ENCODE peak calls at places on chromosomes 11 and 22, in five cellular contexts. One of them, this sample, is unnamed.

GRCh38 chr11:128688896-128689546 is 4.9 kb upstream of the FLI1 start:
- DNase-seq in CD8-positive, alpha-beta memory T cell: no peak
- DNase-seq in ovary: no peak
- DNase-seq in A549: no peak
- DNase-seq in naive thymus-derived CD4-positive, alpha-beta T cell: no peak
- DNase-seq in this sample: no peak

GRCh38 chr22:48803993-48804810 is 1023.5 kb downstream of the BRD1 start:
- DNase-seq in naive thymus-derived CD4-positive, alpha-beta T cell: no peak
- DNase-seq in A549: no peak
- DNase-seq in CD8-positive, alpha-beta memory T cell: no peak
- DNase-seq in ovary: no peak
- DNase-seq in this sample: no peak

GRCh38 chr11:104823638-104824037 is 74.6 kb downstream of the CASP12 start:
- DNase-seq in A549: no peak
- DNase-seq in naive thymus-derived CD4-positive, alpha-beta T cell: no peak
- DNase-seq in CD8-positive, alpha-beta memory T cell: no peak
- DNase-seq in ovary: no peak
- DNase-seq in this sample: no peak

GRCh38 chr11:22304337-22304961 is 33.7 kb upstream of the SLC17A6 start:
- DNase-seq in A549: peak
- DNase-seq in ovary: no peak
- DNase-seq in naive thymus-derived CD4-positive, alpha-beta T cell: peak
- DNase-seq in CD8-positive, alpha-beta memory T cell: no peak
- DNase-seq in this sample: peak

GRCh38 chr11:15038963-15039362 is 34.4 kb upstream of the CALCB start:
- DNase-seq in A549: peak
- DNase-seq in naive thymus-derived CD4-positive, alpha-beta T cell: no peak
- DNase-seq in CD8-positive, alpha-beta memory T cell: no peak
- DNase-seq in ovary: no peak
- DNase-seq in this sample: no peak

GRCh38 chr22:39283312-39284141 is 35.9 kb downstream of the RPL3 start:
- DNase-seq in CD8-positive, alpha-beta memory T cell: no peak
- DNase-seq in A549: no peak
- DNase-seq in ovary: no peak
- DNase-seq in naive thymus-derived CD4-positive, alpha-beta T cell: no peak
- DNase-seq in this sample: peak

GRCh38 chr11:20158597-20159257 is 1.5 kb downstream of the DBX1 start:
- DNase-seq in A549: peak
- DNase-seq in naive thymus-derived CD4-positive, alpha-beta T cell: peak
- DNase-seq in CD8-positive, alpha-beta memory T cell: no peak
- DNase-seq in ovary: peak
- DNase-seq in this sample: peak

GRCh38 chr11:114076974-114077373 is 17.5 kb downstream of the ZBTB16 start:
- DNase-seq in A549: no peak
- DNase-seq in CD8-positive, alpha-beta memory T cell: no peak
- DNase-seq in naive thymus-derived CD4-positive, alpha-beta T cell: no peak
- DNase-seq in ovary: no peak
- DNase-seq in this sample: no peak

GRCh38 chr11:33920838-33921613 is 29.1 kb upstream of the LMO2 start:
- DNase-seq in A549: no peak
- DNase-seq in CD8-positive, alpha-beta memory T cell: no peak
- DNase-seq in naive thymus-derived CD4-positive, alpha-beta T cell: no peak
- DNase-seq in ovary: no peak
- DNase-seq in this sample: no peak

GRCh38 chr22:45612940-45613339 is 58.7 kb upstream of the ATXN10 start:
- DNase-seq in CD8-positive, alpha-beta memory T cell: no peak
- DNase-seq in naive thymus-derived CD4-positive, alpha-beta T cell: no peak
- DNase-seq in ovary: no peak
- DNase-seq in A549: no peak
- DNase-seq in this sample: no peak

GRCh38 chr22:22888509-22889353 is 1.1 kb downstream of the IGLL5 start:
- DNase-seq in CD8-positive, alpha-beta memory T cell: no peak
- DNase-seq in ovary: no peak
- DNase-seq in A549: no peak
- DNase-seq in naive thymus-derived CD4-positive, alpha-beta T cell: no peak
- DNase-seq in this sample: peak

GRCh38 chr22:35749808-35750207 is 32.1 kb downstream of the APOL5 start:
- DNase-seq in CD8-positive, alpha-beta memory T cell: no peak
- DNase-seq in naive thymus-derived CD4-positive, alpha-beta T cell: no peak
- DNase-seq in A549: no peak
- DNase-seq in ovary: no peak
- DNase-seq in this sample: no peak

GRCh38 chr22:40224702-40225101 is 47.0 kb downstream of the TNRC6B start:
- DNase-seq in naive thymus-derived CD4-positive, alpha-beta T cell: no peak
- DNase-seq in CD8-positive, alpha-beta memory T cell: no peak
- DNase-seq in ovary: no peak
- DNase-seq in A549: no peak
- DNase-seq in this sample: no peak

GRCh38 chr11:129211397-129211796 is 19.3 kb upstream of the ARHGAP32 start:
- DNase-seq in ovary: no peak
- DNase-seq in A549: no peak
- DNase-seq in naive thymus-derived CD4-positive, alpha-beta T cell: no peak
- DNase-seq in CD8-positive, alpha-beta memory T cell: no peak
- DNase-seq in this sample: no peak

GRCh38 chr11:117607449-117607848 is 189.6 kb downstream of the DSCAML1 start:
- DNase-seq in CD8-positive, alpha-beta memory T cell: no peak
- DNase-seq in A549: no peak
- DNase-seq in naive thymus-derived CD4-positive, alpha-beta T cell: no peak
- DNase-seq in ovary: no peak
- DNase-seq in this sample: no peak

GRCh38 chr11:117606807-117607206 is 190.2 kb downstream of the DSCAML1 start:
- DNase-seq in ovary: no peak
- DNase-seq in naive thymus-derived CD4-positive, alpha-beta T cell: no peak
- DNase-seq in A549: no peak
- DNase-seq in CD8-positive, alpha-beta memory T cell: no peak
- DNase-seq in this sample: no peak

GRCh38 chr11:117606211-117606610 is 190.8 kb downstream of the DSCAML1 start:
- DNase-seq in A549: no peak
- DNase-seq in ovary: no peak
- DNase-seq in naive thymus-derived CD4-positive, alpha-beta T cell: no peak
- DNase-seq in CD8-positive, alpha-beta memory T cell: no peak
- DNase-seq in this sample: no peak

GRCh38 chr11:117604349-117604995 is 192.5 kb downstream of the DSCAML1 start:
- DNase-seq in CD8-positive, alpha-beta memory T cell: no peak
- DNase-seq in ovary: no peak
- DNase-seq in naive thymus-derived CD4-positive, alpha-beta T cell: no peak
- DNase-seq in A549: no peak
- DNase-seq in this sample: no peak

DNA sequence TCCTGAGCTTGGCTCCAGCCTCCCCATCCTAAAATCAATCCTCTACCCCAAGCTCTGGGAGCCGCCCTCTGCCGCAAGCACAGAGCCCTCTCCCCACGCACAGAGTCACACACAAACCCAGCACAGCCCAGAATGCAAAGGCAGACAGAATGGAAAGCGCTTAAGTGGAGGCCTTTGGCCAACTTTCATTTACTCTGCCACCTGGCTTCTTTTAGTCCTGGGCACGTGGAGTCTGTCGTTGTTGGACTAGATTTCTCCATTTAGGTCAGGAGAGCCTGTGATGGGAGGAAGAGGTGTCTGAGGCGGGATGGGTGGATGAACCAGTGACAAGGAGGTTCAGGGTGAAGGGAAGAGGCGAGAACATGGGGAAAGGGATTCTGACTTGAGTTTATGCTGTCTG is 191.7 kb downstream of the DSCAML1 start:
- DNase-seq in A549: no peak
- DNase-seq in CD8-positive, alpha-beta memory T cell: no peak
- DNase-seq in ovary: no peak
- DNase-seq in naive thymus-derived CD4-positive, alpha-beta T cell: no peak
- DNase-seq in this sample: no peak
- H3K27ac ChIP-seq in A549: no peak
- H3K27ac ChIP-seq in CD8-positive, alpha-beta memory T cell: no peak
- H3K27ac ChIP-seq in ovary: no peak
- H3K27ac ChIP-seq in naive thymus-derived CD4-positive, alpha-beta T cell: no peak
- H3K27ac ChIP-seq in this sample: no peak

DNA sequence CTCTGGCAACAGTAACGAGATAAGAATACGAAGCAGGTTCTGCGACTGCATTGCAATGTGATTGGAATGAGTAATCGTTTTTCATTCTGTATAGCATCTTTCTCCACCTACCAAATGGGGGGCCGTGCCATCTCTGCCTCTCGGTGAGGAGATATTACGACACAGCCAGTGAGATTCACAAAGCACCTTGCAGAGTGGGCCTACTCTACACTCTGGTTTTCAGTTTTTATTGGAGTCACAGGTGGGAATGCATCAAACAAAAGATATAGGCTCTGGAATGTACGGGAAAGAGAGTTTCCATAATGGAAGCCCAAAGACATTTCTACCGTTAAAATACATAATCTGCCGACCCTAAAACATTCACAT is 475 bp upstream of the RTN3 start:
- DNase-seq in naive thymus-derived CD4-positive, alpha-beta T cell: no peak
- DNase-seq in ovary: peak
- DNase-seq in A549: no peak
- DNase-seq in CD8-positive, alpha-beta memory T cell: no peak
- DNase-seq in this sample: peak
- H3K27ac ChIP-seq in naive thymus-derived CD4-positive, alpha-beta T cell: peak
- H3K27ac ChIP-seq in ovary: peak
- H3K27ac ChIP-seq in A549: peak
- H3K27ac ChIP-seq in CD8-positive, alpha-beta memory T cell: peak
- H3K27ac ChIP-seq in this sample: peak

GRCh38 chr11:88352139-88352538 is 14.6 kb upstream of the CTSC start:
- DNase-seq in ovary: no peak
- DNase-seq in A549: no peak
- DNase-seq in naive thymus-derived CD4-positive, alpha-beta T cell: no peak
- DNase-seq in CD8-positive, alpha-beta memory T cell: no peak
- DNase-seq in this sample: no peak
- H3K27ac ChIP-seq in ovary: no peak
- H3K27ac ChIP-seq in A549: no peak
- H3K27ac ChIP-seq in naive thymus-derived CD4-positive, alpha-beta T cell: no peak
- H3K27ac ChIP-seq in CD8-positive, alpha-beta memory T cell: no peak
- H3K27ac ChIP-seq in this sample: no peak

DNA sequence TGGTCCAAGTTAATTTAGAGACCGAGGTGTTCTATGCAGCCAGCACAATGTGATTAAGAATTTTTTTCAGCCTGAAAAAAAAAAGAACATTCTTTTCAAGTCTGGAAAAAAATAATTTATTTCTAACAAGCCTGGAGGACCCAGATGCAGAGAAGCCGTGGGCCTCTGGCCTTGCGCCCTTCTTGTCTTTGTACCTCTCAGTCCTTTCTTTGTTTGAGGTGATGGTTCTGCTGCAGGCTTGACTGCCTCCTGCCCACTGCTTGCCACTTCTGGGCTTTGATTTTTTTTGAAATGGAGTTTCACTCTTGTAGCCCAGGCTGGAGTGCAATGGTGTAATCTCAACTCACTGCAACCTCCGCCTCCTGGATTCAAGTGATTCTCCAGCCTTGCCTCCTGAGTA is 7.2 kb upstream of the PTPRJ start:
- DNase-seq in naive thymus-derived CD4-positive, alpha-beta T cell: no peak
- DNase-seq in CD8-positive, alpha-beta memory T cell: no peak
- DNase-seq in A549: no peak
- DNase-seq in ovary: no peak
- DNase-seq in this sample: no peak
- H3K27ac ChIP-seq in naive thymus-derived CD4-positive, alpha-beta T cell: no peak
- H3K27ac ChIP-seq in CD8-positive, alpha-beta memory T cell: no peak
- H3K27ac ChIP-seq in A549: peak
- H3K27ac ChIP-seq in ovary: no peak
- H3K27ac ChIP-seq in this sample: no peak

DNA sequence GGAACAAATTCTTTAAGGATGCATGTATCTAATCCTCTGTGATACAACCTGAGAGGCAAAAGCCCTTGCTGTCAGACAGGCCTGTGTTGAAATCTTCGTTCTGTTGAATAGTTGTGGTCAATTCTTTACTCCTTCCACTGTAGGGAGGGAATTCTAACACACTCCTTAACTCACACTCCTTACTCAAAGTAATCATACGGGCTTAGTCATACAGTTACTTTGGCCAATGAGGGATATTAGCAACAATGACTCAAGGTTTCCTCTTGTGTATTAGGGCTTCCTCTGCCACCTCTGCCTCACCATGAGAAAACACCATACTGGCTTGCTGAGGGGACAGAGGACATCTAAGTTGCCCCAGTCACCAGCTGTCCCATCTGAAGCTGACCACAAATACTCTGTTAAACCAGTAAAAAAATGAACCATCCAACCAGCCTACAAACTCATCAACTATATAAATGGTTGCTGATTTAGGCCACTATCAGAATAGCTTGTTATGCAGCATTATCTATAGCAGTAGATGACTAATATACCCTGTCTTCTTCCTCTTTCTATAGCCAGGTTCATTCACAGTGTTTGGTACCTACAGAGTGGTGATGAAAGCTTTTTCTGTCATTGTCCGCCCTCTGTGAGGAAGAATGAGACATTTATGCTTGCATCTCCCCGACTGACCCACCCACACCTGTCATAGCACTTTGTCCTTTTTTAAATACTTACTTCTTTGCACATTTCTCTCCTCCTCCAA is 322.8 kb upstream of the SYN3 start:
- DNase-seq in naive thymus-derived CD4-positive, alpha-beta T cell: no peak
- DNase-seq in CD8-positive, alpha-beta memory T cell: no peak
- DNase-seq in ovary: no peak
- DNase-seq in A549: peak
- DNase-seq in this sample: no peak
- H3K27ac ChIP-seq in naive thymus-derived CD4-positive, alpha-beta T cell: no peak
- H3K27ac ChIP-seq in CD8-positive, alpha-beta memory T cell: no peak
- H3K27ac ChIP-seq in ovary: no peak
- H3K27ac ChIP-seq in A549: peak
- H3K27ac ChIP-seq in this sample: no peak

DNA sequence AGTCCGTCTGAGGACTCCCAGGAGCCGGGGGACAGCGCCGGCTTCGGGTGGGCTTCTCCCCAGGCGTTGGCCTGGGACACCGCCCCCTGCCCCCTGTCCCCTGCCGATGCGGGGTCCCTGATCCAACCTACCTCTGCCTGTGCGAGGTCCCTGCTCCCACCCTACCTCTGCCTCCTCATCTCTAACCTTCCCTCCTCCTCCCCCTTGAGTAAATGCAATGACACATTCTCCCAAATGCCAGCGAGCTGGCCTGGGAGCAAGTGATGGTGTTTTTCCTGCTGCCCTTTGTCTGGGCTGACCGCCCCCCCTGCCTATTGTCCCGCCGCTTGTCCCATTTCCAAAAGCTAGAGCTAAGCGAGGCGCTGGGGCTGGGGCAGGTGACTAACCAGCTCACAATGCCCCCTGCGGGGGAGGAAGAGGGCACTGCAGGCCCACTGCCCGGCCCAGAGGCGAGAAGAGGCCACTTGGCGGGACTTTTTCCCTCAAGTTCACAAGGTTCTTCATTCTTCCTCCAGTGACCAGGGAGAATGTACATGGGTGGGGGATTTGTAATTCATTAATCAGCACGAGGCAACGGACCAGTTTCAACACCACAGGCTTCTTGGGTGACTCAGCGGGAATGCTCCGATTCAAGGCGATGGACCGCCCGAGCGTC is 645 bp upstream of the CLCF1 start:
- DNase-seq in A549: peak
- DNase-seq in CD8-positive, alpha-beta memory T cell: peak
- DNase-seq in ovary: peak
- DNase-seq in naive thymus-derived CD4-positive, alpha-beta T cell: peak
- DNase-seq in this sample: peak
- H3K27ac ChIP-seq in A549: peak
- H3K27ac ChIP-seq in CD8-positive, alpha-beta memory T cell: peak
- H3K27ac ChIP-seq in ovary: peak
- H3K27ac ChIP-seq in naive thymus-derived CD4-positive, alpha-beta T cell: peak
- H3K27ac ChIP-seq in this sample: peak

GRCh38 chr22:50338860-50339462 is 4.2 kb upstream of the PPP6R2 start:
- DNase-seq in CD8-positive, alpha-beta memory T cell: no peak
- DNase-seq in ovary: no peak
- DNase-seq in naive thymus-derived CD4-positive, alpha-beta T cell: no peak
- DNase-seq in A549: no peak
- DNase-seq in this sample: no peak
- H3K27ac ChIP-seq in CD8-positive, alpha-beta memory T cell: no peak
- H3K27ac ChIP-seq in ovary: no peak
- H3K27ac ChIP-seq in naive thymus-derived CD4-positive, alpha-beta T cell: peak
- H3K27ac ChIP-seq in A549: no peak
- H3K27ac ChIP-seq in this sample: peak

This sample was measured in K562.